ENCODE peak calls at places on chromosomes 3 and 15, in four cellular contexts. Y, F, R and Q are unnamed samples.

GRCh38 chr15:39312984-39313383 is 267.9 kb upstream of the THBS1 start:
- DNase-seq in Y (peak), F (peak), R (no peak), Q (no peak)

GRCh38 chr15:35557544-35557943 is 11.6 kb upstream of the DPH6 start:
- DNase-seq in Y (peak), F (peak), R (no peak), Q (no peak)

GRCh38 chr3:131361464-131362421 is 19.8 kb upstream of the NUDT16 start:
- DNase-seq in Y (peak), F (no peak), R (peak), Q (peak)

GRCh38 chr3:69012111-69012835 is 1.2 kb downstream of the EOGT start:
- DNase-seq in Y (no peak), F (no peak), R (no peak), Q (no peak)

GRCh38 chr3:135927170-135927569 is 38.4 kb upstream of the PPP2R3A start:
- DNase-seq in Y (no peak), F (no peak), R (no peak), Q (no peak)

GRCh38 chr3:120773932-120774331 is 31.4 kb downstream of the GTF2E1 start:
- DNase-seq in Y (peak), F (no peak), R (no peak), Q (no peak)

GRCh38 chr3:188740030-188740429 is 431.7 kb upstream of the TPRG1 start:
- DNase-seq in Y (no peak), F (no peak), R (no peak), Q (no peak)

GRCh38 chr3:171600030-171600429 is 139.8 kb upstream of the TNIK start:
- DNase-seq in Y (no peak), F (no peak), R (no peak), Q (no peak)

GRCh38 chr3:34178415-34178814 is 380.0 kb downstream of the PDCD6IP start:
- DNase-seq in Y (no peak), F (no peak), R (no peak), Q (no peak)

GRCh38 chr3:94459167-94459566 is 396.3 kb downstream of the NSUN3 start:
- DNase-seq in Y (no peak), F (no peak), R (no peak), Q (no peak)
- TF ChIP-seq BRCA1 in Y (no peak), F (no peak), R (no peak), Q (no peak)

DNA sequence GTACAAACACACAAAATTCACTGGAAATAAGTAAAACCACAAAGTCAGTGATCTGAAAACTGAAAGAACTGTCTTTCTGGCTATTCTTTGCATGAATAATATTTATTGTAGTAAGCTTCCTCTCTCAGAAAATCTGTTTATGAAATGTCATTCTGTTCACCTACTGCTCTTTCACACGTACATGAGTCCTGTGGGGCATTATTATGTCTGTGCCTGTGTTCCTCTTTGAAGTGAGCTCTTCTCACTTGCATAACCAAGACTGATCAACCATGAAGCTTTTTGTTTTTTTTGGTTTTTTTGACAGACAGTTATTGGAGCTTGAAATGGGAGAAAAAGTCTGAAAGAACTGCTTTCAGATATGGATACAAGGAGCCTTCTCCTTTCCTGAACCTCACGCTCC is 195.8 kb downstream of the PLCH1 start:
- DNase-seq in Y (no peak), F (no peak), R (no peak), Q (no peak)
- TF ChIP-seq BRCA1 in Y (no peak), F (no peak), R (no peak), Q (no peak)

GRCh38 chr3:169758353-169758994 is 6.4 kb downstream of the TERC start:
- DNase-seq in Y (peak), F (no peak), R (no peak), Q (no peak)

GRCh38 chr3:169759256-169759655 is 5.6 kb downstream of the TERC start:
- DNase-seq in Y (no peak), F (no peak), R (no peak), Q (no peak)

GRCh38 chr3:169754711-169755110 is 10.1 kb downstream of the TERC start:
- DNase-seq in Y (no peak), F (no peak), R (no peak), Q (no peak)

GRCh38 chr3:169751875-169752274 is 13.0 kb downstream of the TERC start:
- DNase-seq in Y (no peak), F (no peak), R (no peak), Q (no peak)

GRCh38 chr3:169755488-169755887 is 9.4 kb downstream of the TERC start:
- DNase-seq in Y (no peak), F (no peak), R (no peak), Q (no peak)
- TF ChIP-seq BRCA1 in Y (no peak), F (no peak), R (no peak), Q (no peak)

GRCh38 chr15:78298983-78299301 is 467 bp downstream of the SKIC8 start:
- DNase-seq in Y (peak), F (no peak), R (no peak), Q (no peak)
- TF ChIP-seq BRCA1 in Y (no peak), F (no peak), R (no peak), Q (no peak)

DNA sequence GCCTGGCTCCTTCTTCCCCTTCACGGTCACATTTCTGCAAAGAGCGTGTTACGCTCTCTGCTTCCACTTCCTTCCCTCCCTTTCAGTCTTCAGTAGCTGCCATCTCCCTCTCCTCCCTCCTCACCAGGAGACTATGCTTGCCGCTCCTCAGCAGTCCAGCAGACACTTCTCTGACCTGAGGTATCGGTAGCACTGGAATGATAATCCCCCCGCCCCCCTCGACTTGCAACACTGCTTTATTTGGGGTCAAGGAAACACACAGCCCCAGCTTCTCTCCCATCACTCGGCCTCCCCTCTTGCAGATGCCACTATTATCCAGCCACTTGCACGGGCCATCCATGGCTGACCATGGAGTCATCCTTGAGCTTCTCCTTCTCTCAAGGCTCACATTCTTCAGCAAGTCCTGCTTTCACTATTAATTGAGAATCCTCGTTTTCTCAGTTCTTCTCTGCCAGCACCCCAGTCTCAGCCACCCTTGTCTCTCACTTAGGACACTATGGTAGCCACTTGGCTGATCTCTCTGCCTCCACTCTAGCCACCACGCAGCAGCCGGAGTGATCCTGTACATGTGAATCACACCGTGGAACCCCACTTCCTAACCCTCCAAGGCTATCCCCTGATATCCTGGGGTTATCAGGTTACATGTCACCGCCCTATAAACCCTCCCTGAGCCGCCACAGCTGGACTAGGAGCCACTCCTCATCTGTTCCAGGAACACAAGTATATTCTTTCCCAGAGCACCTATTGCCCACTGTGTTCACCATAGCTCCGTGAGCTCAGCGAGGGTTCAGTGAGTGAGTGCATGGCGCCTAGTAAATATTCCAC is 960 bp upstream of the PARP14 start:
- DNase-seq in Y (peak), F (no peak), R (no peak), Q (no peak)
- TF ChIP-seq BRCA1 in Y (no peak), F (no peak), R (no peak), Q (no peak)

DNA sequence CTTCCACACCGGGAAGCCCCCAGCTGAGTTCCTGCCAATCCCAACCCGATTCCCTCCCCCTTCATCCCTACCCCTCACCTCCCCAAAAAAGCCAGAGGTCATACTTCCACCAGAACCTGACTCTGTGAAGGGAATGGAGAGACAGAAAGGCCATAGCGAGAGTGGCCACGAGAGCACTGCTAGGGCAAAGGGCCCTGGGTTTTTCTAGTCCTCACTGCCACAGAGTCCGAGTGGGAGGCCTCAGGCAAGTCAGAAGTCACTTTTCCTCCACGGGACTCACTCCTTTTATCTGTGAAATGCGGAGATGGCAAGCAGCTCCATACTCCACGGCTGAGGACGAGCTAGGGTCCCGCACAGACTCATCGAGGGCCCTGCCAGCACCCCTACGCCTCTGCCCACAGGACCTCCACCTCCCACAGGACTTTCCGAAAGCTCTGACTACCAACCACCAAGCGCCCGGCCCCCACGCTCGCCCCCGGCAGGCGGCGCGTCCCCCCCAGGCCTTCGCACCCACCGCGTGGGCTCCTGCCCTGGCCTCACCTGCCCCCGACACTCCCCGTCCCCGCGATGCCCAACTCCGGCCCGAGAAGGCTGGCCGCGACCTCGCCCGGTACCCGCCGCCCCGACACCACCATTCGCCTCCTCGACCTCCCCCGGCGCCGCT is 794 bp downstream of the ATP13A3 start:
- DNase-seq in Y (peak), F (no peak), R (no peak), Q (no peak)
- TF ChIP-seq BRCA1 in Y (no peak), F (no peak), R (no peak), Q (no peak)

DNA sequence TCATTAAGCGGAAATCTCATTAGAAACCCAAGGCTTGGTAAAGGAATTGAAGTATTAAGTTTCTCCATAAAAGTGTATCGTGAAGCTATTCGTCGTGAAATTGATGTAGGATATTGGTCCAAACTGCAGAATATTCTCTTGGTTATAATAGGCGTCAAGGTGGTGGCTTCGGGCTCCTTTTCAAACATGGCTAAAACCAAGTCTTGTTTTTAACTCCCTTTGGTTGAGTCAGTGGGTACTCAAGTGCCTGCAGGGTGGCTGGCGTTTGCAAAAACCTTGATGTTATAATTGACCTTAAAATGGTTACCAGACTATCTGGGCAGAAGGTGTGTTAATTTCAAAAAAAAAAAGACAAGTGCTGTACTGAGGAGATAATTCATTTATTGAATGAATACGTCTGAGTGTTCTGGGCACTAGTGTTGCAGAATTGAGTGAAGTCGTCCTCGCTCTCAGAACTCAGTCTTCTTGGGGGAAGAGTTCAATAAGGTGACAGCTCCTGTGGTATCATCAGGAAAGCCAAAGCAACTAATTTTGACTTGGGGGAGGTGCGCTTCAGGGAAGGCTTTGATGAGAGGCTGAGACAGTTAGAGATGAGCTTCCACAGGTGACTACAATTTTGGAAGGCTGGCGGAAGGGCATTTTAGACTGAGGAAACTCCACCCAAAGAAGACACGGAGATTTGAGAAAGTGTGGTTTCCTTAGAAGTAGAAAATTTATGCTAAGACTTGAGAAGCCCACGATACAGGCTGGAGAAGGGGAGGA is 1.6 kb downstream of the UBE2Q2 start:
- DNase-seq in Y (no peak), F (no peak), R (no peak), Q (no peak)
- TF ChIP-seq BRCA1 in Y (no peak), F (no peak), R (no peak), Q (no peak)